ENCODE peak calls at places on chromosome 21, in eight cellular contexts. H, J, P, G, B, Z, C and Y are unnamed samples.

GRCh38 chr21:41282412-41282811 is 34.2 kb upstream of the FAM3B start:
- DNase-seq in C (no peak), Z (no peak), P (no peak), B (no peak), J (no peak), G (no peak), H (no peak), Y (no peak)

GRCh38 chr21:27693376-27693775 is 726.5 kb upstream of the ADAMTS5 start:
- DNase-seq in Z (no peak), H (no peak), P (no peak), B (no peak), C (no peak), G (peak; percentile 59), J (no peak), Y (peak; percentile 7)

GRCh38 chr21:27513016-27513415 is 546.1 kb upstream of the ADAMTS5 start:
- DNase-seq in G (no peak), Z (no peak), B (no peak), J (no peak), H (no peak), C (no peak), P (no peak), Y (no peak)

GRCh38 chr21:31158789-31159581 is 120.7 kb upstream of the KRTAP19-8 start:
- DNase-seq in G (peak; percentile 77), J (no peak), H (no peak), Z (no peak), P (peak; percentile 2), C (no peak), B (peak; percentile 40), Y (peak; percentile 20)

GRCh38 chr21:39640754-39641153 is 28.0 kb downstream of the B3GALT5 start:
- DNase-seq in P (no peak), G (no peak), B (no peak), H (no peak), C (no peak), J (no peak), Z (no peak), Y (no peak)

GRCh38 chr21:30478015-30478414 is 2.2 kb downstream of the KRTAP19-1 start:
- DNase-seq in J (peak; percentile 12), P (no peak), H (no peak), B (no peak), C (no peak), Z (no peak), G (no peak), Y (no peak)

GRCh38 chr21:25283720-25284119 is 323.6 kb downstream of the MRPL39 start:
- DNase-seq in G (no peak), B (peak; percentile 77), J (peak; percentile 52), C (no peak), H (no peak), P (peak; percentile 1), Z (no peak), Y (no peak)

GRCh38 chr21:14725219-14725618 is 179.1 kb upstream of the SAMSN1 start:
- DNase-seq in B (no peak), P (no peak), Z (no peak), H (no peak), J (no peak), G (no peak), C (no peak), Y (no peak)

GRCh38 chr21:16773206-16773605 is 739.6 kb upstream of the CXADR start:
- DNase-seq in G (peak; percentile 3), P (no peak), B (peak; percentile 2), C (no peak), H (no peak), J (no peak), Z (no peak), Y (no peak)

GRCh38 chr21:23402929-23403520 is 2204.3 kb downstream of the MRPL39 start:
- DNase-seq in Z (no peak), G (no peak), H (no peak), C (no peak), J (no peak), B (no peak), P (no peak), Y (no peak)

DNA sequence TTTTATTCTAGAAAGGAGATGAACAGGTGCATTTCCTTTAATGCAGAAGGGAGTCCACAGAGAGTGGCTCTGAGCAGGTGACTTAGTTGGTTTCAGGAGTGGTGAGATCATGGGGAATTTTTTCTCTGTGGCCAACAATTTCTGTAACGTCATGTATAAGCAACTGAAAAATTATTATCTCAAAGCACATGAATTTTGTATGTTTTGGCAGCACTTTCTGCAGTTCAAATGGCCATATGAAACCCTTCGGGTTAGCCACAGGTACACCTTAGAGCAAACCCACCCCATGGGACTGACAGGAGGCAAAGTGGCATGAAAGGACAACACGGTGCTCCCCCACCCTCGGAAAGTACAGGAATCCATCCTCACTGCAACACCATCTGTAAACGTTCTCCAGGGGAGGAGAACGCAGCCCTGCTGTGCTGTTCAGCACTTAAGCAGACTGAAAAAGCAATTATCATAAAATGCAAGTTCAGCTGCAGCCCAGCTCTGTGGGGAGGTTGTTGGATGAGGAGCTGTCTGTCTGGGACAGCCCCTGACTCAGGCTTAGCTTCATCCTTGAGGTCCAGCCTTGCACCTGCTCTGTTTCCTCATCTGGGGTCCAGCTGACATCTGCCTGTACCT is 55.8 kb upstream of the CLDN14 start:
- DNase-seq in J (no peak), H (no peak), G (no peak), P (peak; percentile 23), Z (no peak), C (no peak), B (no peak), Y (no peak)
- H3K27ac ChIP-seq in J (no peak overlapping the region), H (no peak overlapping the region), G (no peak overlapping the region), P (no peak overlapping the region), Z (no peak overlapping the region), C (no peak overlapping the region), B (no peak overlapping the region), Y (no peak overlapping the region)

GRCh38 chr21:45089964-45090363 is 15.6 kb downstream of the ADARB1 start:
- DNase-seq in Z (no peak), C (no peak), P (no peak), B (no peak), H (no peak), J (no peak), G (no peak), Y (no peak)

GRCh38 chr21:45087022-45087823 is 12.8 kb downstream of the ADARB1 start:
- DNase-seq in C (no peak), H (no peak), J (no peak), Z (no peak), P (no peak), B (no peak), G (no peak), Y (no peak)

GRCh38 chr21:45086342-45086958 is 12.1 kb downstream of the ADARB1 start:
- DNase-seq in B (no peak), H (no peak), P (no peak), Z (no peak), C (no peak), J (no peak), G (no peak), Y (no peak)

GRCh38 chr21:45088729-45089128 is 14.3 kb downstream of the ADARB1 start:
- DNase-seq in C (no peak), J (no peak), P (no peak), G (no peak), B (no peak), H (no peak), Z (no peak), Y (no peak)

DNA sequence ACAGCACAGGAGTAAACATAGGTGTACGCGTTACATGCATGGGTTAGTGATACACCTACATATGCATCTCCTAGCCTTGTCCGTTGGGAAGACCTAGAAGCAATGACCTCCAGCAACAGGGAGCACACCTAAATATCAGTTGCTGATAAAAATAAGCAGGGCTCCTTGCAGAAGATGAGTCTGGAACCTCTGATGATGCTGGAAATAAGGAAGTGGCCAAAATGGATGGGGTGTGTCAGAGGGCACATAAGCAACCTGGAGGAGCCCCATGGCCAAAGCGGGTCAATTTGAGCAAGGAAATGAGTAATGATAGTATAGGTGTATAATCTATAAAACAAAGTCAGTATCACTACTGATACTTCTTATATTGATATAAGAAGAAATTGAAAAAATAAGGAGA is 13.7 kb downstream of the ADARB1 start:
- DNase-seq in G (no peak), B (no peak), Z (no peak), P (no peak), C (no peak), H (no peak), J (no peak), Y (no peak)
- H3K4me1 ChIP-seq in G (peaks cover 2% of the 10 kb centered on the region), B (peaks cover 3% of the 10 kb centered on the region), Z (no peaks in the 10 kb centered on the region), P (peaks cover 8% of the 10 kb centered on the region), C (no peaks in the 10 kb centered on the region), H (no peaks in the 10 kb centered on the region), J (peaks cover under 1% of the 10 kb centered on the region), Y (no peaks in the 10 kb centered on the region)

GRCh38 chr21:28936721-28937120 is 56.0 kb downstream of the LTN1 start:
- DNase-seq in P (no peak), G (no peak), J (no peak), C (no peak), H (no peak), B (no peak), Z (no peak), Y (no peak)
- H3K27ac ChIP-seq in P (no peak overlapping the region), G (no peak overlapping the region), J (no peak overlapping the region), C (peak overlapping the region; percentile 59), H (no peak overlapping the region), B (no peak overlapping the region), Z (no peak overlapping the region), Y (no peak overlapping the region)

GRCh38 chr21:33850401-33850800 is 65.2 kb downstream of the ATP5PO start:
- DNase-seq in J (no peak), C (no peak), P (no peak), H (no peak), Z (no peak), B (no peak), G (no peak), Y (no peak)
- H3K4me1 ChIP-seq in J (no peaks in the 10 kb centered on the region), C (peaks cover 23% of the 10 kb centered on the region), P (peaks cover 7% of the 10 kb centered on the region), H (no peaks in the 10 kb centered on the region), Z (no peaks in the 10 kb centered on the region), B (no peaks in the 10 kb centered on the region), G (peaks cover 14% of the 10 kb centered on the region), Y (peaks cover 7% of the 10 kb centered on the region)

DNA sequence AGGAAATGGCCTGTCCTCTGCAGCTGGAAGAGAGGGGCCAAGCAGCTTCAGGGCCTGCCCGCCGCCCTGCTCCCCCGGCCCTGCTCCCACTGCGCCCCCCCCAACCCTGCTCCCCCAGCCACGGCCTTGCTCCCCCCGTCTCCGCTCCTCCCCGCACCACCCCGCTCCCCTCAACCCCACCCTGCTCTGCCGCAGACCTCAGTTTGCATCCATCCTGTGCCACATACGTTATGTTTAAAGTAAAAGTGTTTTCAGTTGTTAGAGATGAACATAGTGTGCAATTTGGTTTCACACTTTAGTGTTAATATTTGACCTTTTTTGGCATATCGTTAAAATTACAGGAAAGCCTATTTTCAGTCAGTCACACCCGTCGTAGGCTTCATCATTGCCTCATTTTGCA is 34.1 kb upstream of the DIP2A start:
- DNase-seq in P (no peak), C (no peak), Z (no peak), H (no peak), B (no peak), J (no peak), G (no peak), Y (no peak)
- H3K27ac ChIP-seq in P (no peak overlapping the region), C (no peak overlapping the region), Z (no peak overlapping the region), H (no peak overlapping the region), B (no peak overlapping the region), J (no peak overlapping the region), G (no peak overlapping the region), Y (no peak overlapping the region)

GRCh38 chr21:44765231-44766013 is 36.2 kb downstream of the UBE2G2 start:
- DNase-seq in G (no peak), Z (no peak), H (no peak), C (no peak), B (peak; percentile 34), J (no peak), P (no peak), Y (no peak)
- H3K4me1 ChIP-seq in G (peaks cover 42% of the 10 kb centered on the region), Z (no peaks in the 10 kb centered on the region), H (no peaks in the 10 kb centered on the region), C (peaks cover 5% of the 10 kb centered on the region), B (peaks cover 6% of the 10 kb centered on the region), J (no peaks in the 10 kb centered on the region), P (no peaks in the 10 kb centered on the region), Y (peaks cover 20% of the 10 kb centered on the region)